ENCODE peak calls at places on chromosomes 1 and 21, in seven cellular contexts. One of them, this sample, is unnamed.

GRCh38 chr1:50780797-50781196 is 179.3 kb downstream of the FAF1 start:
- DNase-seq in nephron progenitor cell: no peak
- DNase-seq in tibial nerve: no peak
- DNase-seq in stomach: no peak
- DNase-seq in foreskin fibroblast: no peak
- DNase-seq in CD8-positive, alpha-beta T cell: no peak
- DNase-seq in lower leg skin: no peak
- DNase-seq in this sample: no peak

GRCh38 chr1:181106022-181106312 is 17.5 kb downstream of the IER5 start:
- DNase-seq in nephron progenitor cell: no peak
- DNase-seq in tibial nerve: no peak
- DNase-seq in stomach: no peak
- DNase-seq in foreskin fibroblast: no peak
- DNase-seq in CD8-positive, alpha-beta T cell: no peak
- DNase-seq in lower leg skin: no peak
- DNase-seq in this sample: no peak

GRCh38 chr1:84103197-84103992 is 40.7 kb upstream of the PRKACB start:
- DNase-seq in nephron progenitor cell: no peak
- DNase-seq in tibial nerve: no peak
- DNase-seq in stomach: no peak
- DNase-seq in foreskin fibroblast: peak
- DNase-seq in CD8-positive, alpha-beta T cell: no peak
- DNase-seq in lower leg skin: no peak
- DNase-seq in this sample: peak

GRCh38 chr1:56566994-56567393 is 12.4 kb downstream of the PLPP3 start:
- DNase-seq in nephron progenitor cell: no peak
- DNase-seq in tibial nerve: no peak
- DNase-seq in stomach: no peak
- DNase-seq in foreskin fibroblast: no peak
- DNase-seq in CD8-positive, alpha-beta T cell: no peak
- DNase-seq in lower leg skin: no peak
- DNase-seq in this sample: no peak

GRCh38 chr1:189606795-189607476 is 870.7 kb downstream of the BRINP3 start:
- DNase-seq in nephron progenitor cell: no peak
- DNase-seq in tibial nerve: no peak
- DNase-seq in stomach: no peak
- DNase-seq in foreskin fibroblast: peak
- DNase-seq in CD8-positive, alpha-beta T cell: no peak
- DNase-seq in lower leg skin: no peak
- DNase-seq in this sample: no peak

GRCh38 chr1:96464159-96464558 is 257.4 kb upstream of the PTBP2 start:
- DNase-seq in nephron progenitor cell: no peak
- DNase-seq in tibial nerve: no peak
- DNase-seq in stomach: no peak
- DNase-seq in foreskin fibroblast: no peak
- DNase-seq in CD8-positive, alpha-beta T cell: no peak
- DNase-seq in lower leg skin: no peak
- DNase-seq in this sample: no peak

GRCh38 chr1:56034847-56035483 is 544.4 kb downstream of the PLPP3 start:
- DNase-seq in nephron progenitor cell: no peak
- DNase-seq in tibial nerve: no peak
- DNase-seq in stomach: no peak
- DNase-seq in foreskin fibroblast: no peak
- DNase-seq in CD8-positive, alpha-beta T cell: no peak
- DNase-seq in lower leg skin: no peak
- DNase-seq in this sample: no peak

GRCh38 chr1:38018864-38019343 is 6.4 kb downstream of the UTP11 start:
- DNase-seq in nephron progenitor cell: no peak
- DNase-seq in tibial nerve: no peak
- DNase-seq in stomach: no peak
- DNase-seq in foreskin fibroblast: peak
- DNase-seq in CD8-positive, alpha-beta T cell: no peak
- DNase-seq in lower leg skin: no peak
- DNase-seq in this sample: no peak

GRCh38 chr1:20430355-20431290 is 55.4 kb downstream of the CAMK2N1 start:
- DNase-seq in nephron progenitor cell: peak
- DNase-seq in tibial nerve: no peak
- DNase-seq in stomach: no peak
- DNase-seq in foreskin fibroblast: peak
- DNase-seq in CD8-positive, alpha-beta T cell: peak
- DNase-seq in lower leg skin: no peak
- DNase-seq in this sample: no peak

GRCh38 chr1:92903765-92904164 is 57.5 kb downstream of the DIPK1A start:
- DNase-seq in nephron progenitor cell: no peak
- DNase-seq in tibial nerve: no peak
- DNase-seq in stomach: no peak
- DNase-seq in foreskin fibroblast: no peak
- DNase-seq in CD8-positive, alpha-beta T cell: no peak
- DNase-seq in lower leg skin: no peak
- DNase-seq in this sample: no peak

GRCh38 chr1:103525114-103525606 is 339 bp upstream of the RNPC3 start:
- DNase-seq in nephron progenitor cell: no peak
- DNase-seq in tibial nerve: no peak
- DNase-seq in stomach: no peak
- DNase-seq in foreskin fibroblast: peak
- DNase-seq in CD8-positive, alpha-beta T cell: peak
- DNase-seq in lower leg skin: peak
- DNase-seq in this sample: no peak

GRCh38 chr1:81129366-81129765 is 671.4 kb upstream of the ADGRL2 start:
- DNase-seq in nephron progenitor cell: no peak
- DNase-seq in tibial nerve: no peak
- DNase-seq in stomach: no peak
- DNase-seq in foreskin fibroblast: no peak
- DNase-seq in CD8-positive, alpha-beta T cell: no peak
- DNase-seq in lower leg skin: no peak
- DNase-seq in this sample: no peak

GRCh38 chr1:164647211-164647610 is 88.2 kb downstream of the PBX1 start:
- DNase-seq in nephron progenitor cell: no peak
- DNase-seq in tibial nerve: no peak
- DNase-seq in stomach: no peak
- DNase-seq in foreskin fibroblast: no peak
- DNase-seq in CD8-positive, alpha-beta T cell: no peak
- DNase-seq in lower leg skin: no peak
- DNase-seq in this sample: no peak

GRCh38 chr1:169924063-169924462 is 30.4 kb upstream of the SCYL3 start:
- DNase-seq in nephron progenitor cell: no peak
- DNase-seq in tibial nerve: no peak
- DNase-seq in stomach: no peak
- DNase-seq in foreskin fibroblast: no peak
- DNase-seq in CD8-positive, alpha-beta T cell: no peak
- DNase-seq in lower leg skin: no peak
- DNase-seq in this sample: no peak

GRCh38 chr1:84972377-84972987 is 24.4 kb downstream of the MCOLN2 start:
- DNase-seq in nephron progenitor cell: no peak
- DNase-seq in tibial nerve: no peak
- DNase-seq in stomach: no peak
- DNase-seq in foreskin fibroblast: peak
- DNase-seq in CD8-positive, alpha-beta T cell: no peak
- DNase-seq in lower leg skin: no peak
- DNase-seq in this sample: no peak

GRCh38 chr1:89702520-89703045 is 69.7 kb downstream of the LRRC8C start:
- DNase-seq in nephron progenitor cell: no peak
- DNase-seq in tibial nerve: no peak
- DNase-seq in stomach: no peak
- DNase-seq in foreskin fibroblast: no peak
- DNase-seq in CD8-positive, alpha-beta T cell: no peak
- DNase-seq in lower leg skin: no peak
- DNase-seq in this sample: no peak

GRCh38 chr1:97820470-97821188 is 100.2 kb downstream of the DPYD start:
- DNase-seq in nephron progenitor cell: no peak
- DNase-seq in tibial nerve: no peak
- DNase-seq in stomach: no peak
- DNase-seq in foreskin fibroblast: peak
- DNase-seq in CD8-positive, alpha-beta T cell: no peak
- DNase-seq in lower leg skin: no peak
- DNase-seq in this sample: no peak

GRCh38 chr1:149849246-149849946 is 50.0 kb upstream of the BOLA1 start:
- DNase-seq in nephron progenitor cell: no peak
- DNase-seq in tibial nerve: no peak
- DNase-seq in stomach: no peak
- DNase-seq in foreskin fibroblast: peak
- DNase-seq in CD8-positive, alpha-beta T cell: no peak
- DNase-seq in lower leg skin: no peak
- DNase-seq in this sample: no peak

GRCh38 chr1:151704246-151704645 is 12.4 kb downstream of the CELF3 start:
- DNase-seq in nephron progenitor cell: no peak
- DNase-seq in tibial nerve: no peak
- DNase-seq in stomach: no peak
- DNase-seq in foreskin fibroblast: no peak
- DNase-seq in CD8-positive, alpha-beta T cell: no peak
- DNase-seq in lower leg skin: no peak
- DNase-seq in this sample: no peak

GRCh38 chr1:46798820-46799219 is at the start of gene CYP4B1:
- DNase-seq in nephron progenitor cell: no peak
- DNase-seq in tibial nerve: peak
- DNase-seq in stomach: peak
- DNase-seq in foreskin fibroblast: no peak
- DNase-seq in CD8-positive, alpha-beta T cell: no peak
- DNase-seq in lower leg skin: peak
- DNase-seq in this sample: peak

GRCh38 chr1:52436817-52437216 is 32.4 kb downstream of the PRPF38A start:
- DNase-seq in nephron progenitor cell: no peak
- DNase-seq in tibial nerve: no peak
- DNase-seq in stomach: no peak
- DNase-seq in foreskin fibroblast: no peak
- DNase-seq in CD8-positive, alpha-beta T cell: no peak
- DNase-seq in lower leg skin: no peak
- DNase-seq in this sample: no peak

GRCh38 chr1:100400332-100400933 is 48.1 kb downstream of the CDC14A start:
- DNase-seq in nephron progenitor cell: no peak
- DNase-seq in tibial nerve: no peak
- DNase-seq in stomach: peak
- DNase-seq in foreskin fibroblast: no peak
- DNase-seq in CD8-positive, alpha-beta T cell: peak
- DNase-seq in lower leg skin: peak
- DNase-seq in this sample: no peak

GRCh38 chr1:55421317-55421716 is 206.2 kb upstream of the USP24 start:
- DNase-seq in nephron progenitor cell: no peak
- DNase-seq in tibial nerve: no peak
- DNase-seq in stomach: no peak
- DNase-seq in foreskin fibroblast: peak
- DNase-seq in CD8-positive, alpha-beta T cell: no peak
- DNase-seq in lower leg skin: no peak
- DNase-seq in this sample: no peak

GRCh38 chr21:44455524-44456206 is 355 bp downstream of the LRRC3 start:
- DNase-seq in nephron progenitor cell: peak
- DNase-seq in tibial nerve: no peak
- DNase-seq in stomach: peak
- DNase-seq in foreskin fibroblast: peak
- DNase-seq in CD8-positive, alpha-beta T cell: peak
- DNase-seq in lower leg skin: no peak
- DNase-seq in this sample: peak

GRCh38 chr21:44458971-44459711 is 3.8 kb downstream of the LRRC3 start:
- DNase-seq in nephron progenitor cell: no peak
- DNase-seq in tibial nerve: no peak
- DNase-seq in stomach: no peak
- DNase-seq in foreskin fibroblast: no peak
- DNase-seq in CD8-positive, alpha-beta T cell: no peak
- DNase-seq in lower leg skin: no peak
- DNase-seq in this sample: no peak

GRCh38 chr21:44456207-44456914 is 1.1 kb downstream of the LRRC3 start:
- DNase-seq in nephron progenitor cell: no peak
- DNase-seq in tibial nerve: no peak
- DNase-seq in stomach: no peak
- DNase-seq in foreskin fibroblast: no peak
- DNase-seq in CD8-positive, alpha-beta T cell: no peak
- DNase-seq in lower leg skin: no peak
- DNase-seq in this sample: peak

GRCh38 chr21:44454747-44455523 is at the start of gene LRRC3:
- DNase-seq in nephron progenitor cell: peak
- DNase-seq in tibial nerve: peak
- DNase-seq in stomach: peak
- DNase-seq in foreskin fibroblast: peak
- DNase-seq in CD8-positive, alpha-beta T cell: peak
- DNase-seq in lower leg skin: peak
- DNase-seq in this sample: peak

DNA sequence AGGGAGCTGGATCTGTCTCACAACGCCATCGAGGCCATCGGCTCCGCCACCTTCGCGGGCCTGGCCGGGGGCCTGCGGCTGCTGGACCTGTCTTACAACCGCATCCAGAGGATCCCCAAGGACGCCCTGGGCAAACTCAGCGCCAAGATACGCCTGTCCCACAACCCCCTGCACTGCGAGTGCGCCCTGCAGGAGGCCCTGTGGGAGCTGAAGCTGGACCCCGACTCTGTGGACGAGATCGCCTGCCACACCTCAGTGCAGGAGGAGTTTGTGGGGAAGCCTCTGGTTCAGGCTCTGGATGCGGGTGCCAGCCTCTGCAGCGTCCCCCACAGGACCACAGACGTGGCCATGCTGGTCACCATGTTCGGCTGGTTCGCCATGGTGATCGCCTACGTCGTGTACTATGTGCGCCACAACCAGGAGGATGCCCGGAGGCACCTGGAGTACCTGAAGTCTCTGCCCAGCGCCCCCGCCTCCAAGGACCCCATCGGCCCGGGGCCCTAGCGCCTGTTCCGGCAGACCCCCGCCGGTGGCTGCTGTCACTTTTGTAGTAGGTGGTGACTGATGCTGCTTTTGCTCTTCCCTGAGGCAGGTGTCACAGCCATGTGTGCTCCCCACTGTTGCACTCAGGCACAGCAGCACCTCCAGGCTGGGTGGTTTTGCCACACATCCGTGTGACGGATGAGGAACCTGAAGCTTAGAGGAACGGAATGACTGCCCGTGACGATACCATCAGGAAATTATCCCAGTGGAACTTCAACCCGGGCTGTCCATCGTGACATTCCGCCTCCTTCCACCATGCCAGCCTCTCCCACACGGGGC is 1.8 kb downstream of the LRRC3 start:
- DNase-seq in nephron progenitor cell: no peak
- DNase-seq in tibial nerve: no peak
- DNase-seq in stomach: no peak
- DNase-seq in foreskin fibroblast: no peak
- DNase-seq in CD8-positive, alpha-beta T cell: no peak
- DNase-seq in lower leg skin: no peak
- DNase-seq in this sample: peak
- TF ChIP-seq CTCF in nephron progenitor cell: no peak
- TF ChIP-seq CTCF in tibial nerve: no peak
- TF ChIP-seq CTCF in stomach: no peak
- TF ChIP-seq CTCF in foreskin fibroblast: no peak
- TF ChIP-seq CTCF in CD8-positive, alpha-beta T cell: no peak
- TF ChIP-seq CTCF in lower leg skin: no peak
- TF ChIP-seq CTCF in this sample: no peak

GRCh38 chr1:105608713-105609112 is 1447.8 kb upstream of the PRMT6 start:
- DNase-seq in nephron progenitor cell: no peak
- DNase-seq in tibial nerve: no peak
- DNase-seq in stomach: no peak
- DNase-seq in foreskin fibroblast: peak
- DNase-seq in CD8-positive, alpha-beta T cell: no peak
- DNase-seq in lower leg skin: no peak
- DNase-seq in this sample: no peak
- TF ChIP-seq CTCF in nephron progenitor cell: no peak
- TF ChIP-seq CTCF in tibial nerve: no peak
- TF ChIP-seq CTCF in stomach: no peak
- TF ChIP-seq CTCF in foreskin fibroblast: peak
- TF ChIP-seq CTCF in CD8-positive, alpha-beta T cell: no peak
- TF ChIP-seq CTCF in lower leg skin: no peak
- TF ChIP-seq CTCF in this sample: no peak

GRCh38 chr1:91555074-91555730 is 54.6 kb downstream of the CDC7 start:
- DNase-seq in nephron progenitor cell: no peak
- DNase-seq in tibial nerve: no peak
- DNase-seq in stomach: no peak
- DNase-seq in foreskin fibroblast: peak
- DNase-seq in CD8-positive, alpha-beta T cell: no peak
- DNase-seq in lower leg skin: no peak
- DNase-seq in this sample: no peak
- TF ChIP-seq CTCF in nephron progenitor cell: no peak
- TF ChIP-seq CTCF in tibial nerve: no peak
- TF ChIP-seq CTCF in stomach: no peak
- TF ChIP-seq CTCF in foreskin fibroblast: no peak
- TF ChIP-seq CTCF in CD8-positive, alpha-beta T cell: no peak
- TF ChIP-seq CTCF in lower leg skin: no peak
- TF ChIP-seq CTCF in this sample: no peak

GRCh38 chr1:206468571-206468970 is 1.7 kb upstream of the IKBKE start:
- DNase-seq in nephron progenitor cell: no peak
- DNase-seq in tibial nerve: no peak
- DNase-seq in stomach: no peak
- DNase-seq in foreskin fibroblast: no peak
- DNase-seq in CD8-positive, alpha-beta T cell: no peak
- DNase-seq in lower leg skin: no peak
- DNase-seq in this sample: no peak
- TF ChIP-seq CTCF in nephron progenitor cell: no peak
- TF ChIP-seq CTCF in tibial nerve: no peak
- TF ChIP-seq CTCF in stomach: no peak
- TF ChIP-seq CTCF in foreskin fibroblast: no peak
- TF ChIP-seq CTCF in CD8-positive, alpha-beta T cell: no peak
- TF ChIP-seq CTCF in lower leg skin: no peak
- TF ChIP-seq CTCF in this sample: no peak